ENCODE peak calls at places on chromosomes 6 and 20, in four cellular contexts. One of them, this sample, is unnamed.
A peak's percentile ranks its signal among the peaks of the same experiment; 100 is the strongest.

GRCh38 chr20:37528442-37529213 is 952 bp upstream of the BLCAP start:
- DNase-seq in GM03348: no peak
- DNase-seq in mucosa of gallbladder: no peak
- DNase-seq in stimulated activated CD4-positive, alpha-beta T cell treated with anti-CD3 and anti-CD28 coated beads, Interleukin-4, amount 100 ng/mL, for 48 hours: no peak
- DNase-seq in this sample: no peak

GRCh38 chr20:62151225-62151624 is 7.7 kb downstream of the SS18L1 start:
- DNase-seq in GM03348: no peak
- DNase-seq in mucosa of gallbladder: no peak
- DNase-seq in stimulated activated CD4-positive, alpha-beta T cell treated with anti-CD3 and anti-CD28 coated beads, Interleukin-4, amount 100 ng/mL, for 48 hours: no peak
- DNase-seq in this sample: no peak

GRCh38 chr6:138250513-138251247 is 32.4 kb upstream of the PBOV1 start:
- DNase-seq in GM03348: peak; percentile 64
- DNase-seq in mucosa of gallbladder: peak; percentile 66
- DNase-seq in stimulated activated CD4-positive, alpha-beta T cell treated with anti-CD3 and anti-CD28 coated beads, Interleukin-4, amount 100 ng/mL, for 48 hours: no peak
- DNase-seq in this sample: no peak

GRCh38 chr6:168524644-168525043 is 83.7 kb downstream of the SMOC2 start:
- DNase-seq in GM03348: no peak
- DNase-seq in mucosa of gallbladder: no peak
- DNase-seq in stimulated activated CD4-positive, alpha-beta T cell treated with anti-CD3 and anti-CD28 coated beads, Interleukin-4, amount 100 ng/mL, for 48 hours: no peak
- DNase-seq in this sample: no peak

GRCh38 chr6:122530440-122531046 is 58.9 kb upstream of the SERINC1 start:
- DNase-seq in GM03348: peak; percentile 70
- DNase-seq in mucosa of gallbladder: peak; percentile 75
- DNase-seq in stimulated activated CD4-positive, alpha-beta T cell treated with anti-CD3 and anti-CD28 coated beads, Interleukin-4, amount 100 ng/mL, for 48 hours: peak; percentile 1
- DNase-seq in this sample: peak; percentile 26

GRCh38 chr6:151269318-151269995 is 29.7 kb downstream of the AKAP12 start:
- DNase-seq in GM03348: peak; percentile 84
- DNase-seq in mucosa of gallbladder: no peak
- DNase-seq in stimulated activated CD4-positive, alpha-beta T cell treated with anti-CD3 and anti-CD28 coated beads, Interleukin-4, amount 100 ng/mL, for 48 hours: no peak
- DNase-seq in this sample: no peak

GRCh38 chr6:127811939-127812338 is 88.9 kb downstream of the THEMIS start:
- DNase-seq in GM03348: no peak
- DNase-seq in mucosa of gallbladder: no peak
- DNase-seq in stimulated activated CD4-positive, alpha-beta T cell treated with anti-CD3 and anti-CD28 coated beads, Interleukin-4, amount 100 ng/mL, for 48 hours: no peak
- DNase-seq in this sample: no peak

GRCh38 chr20:63645218-63645617 is 8.0 kb downstream of the STMN3 start:
- DNase-seq in GM03348: no peak
- DNase-seq in mucosa of gallbladder: no peak
- DNase-seq in stimulated activated CD4-positive, alpha-beta T cell treated with anti-CD3 and anti-CD28 coated beads, Interleukin-4, amount 100 ng/mL, for 48 hours: no peak
- DNase-seq in this sample: no peak

GRCh38 chr6:47438481-47439347 is 38.9 kb upstream of the CD2AP start:
- DNase-seq in GM03348: no peak
- DNase-seq in mucosa of gallbladder: no peak
- DNase-seq in stimulated activated CD4-positive, alpha-beta T cell treated with anti-CD3 and anti-CD28 coated beads, Interleukin-4, amount 100 ng/mL, for 48 hours: no peak
- DNase-seq in this sample: no peak

GRCh38 chr6:159720708-159721107 is 6.6 kb upstream of the WTAP start:
- DNase-seq in GM03348: peak; percentile 18
- DNase-seq in mucosa of gallbladder: peak; percentile 36
- DNase-seq in stimulated activated CD4-positive, alpha-beta T cell treated with anti-CD3 and anti-CD28 coated beads, Interleukin-4, amount 100 ng/mL, for 48 hours: no peak
- DNase-seq in this sample: no peak

GRCh38 chr6:111469543-111469942 is 13.5 kb downstream of the REV3L start:
- DNase-seq in GM03348: no peak
- DNase-seq in mucosa of gallbladder: no peak
- DNase-seq in stimulated activated CD4-positive, alpha-beta T cell treated with anti-CD3 and anti-CD28 coated beads, Interleukin-4, amount 100 ng/mL, for 48 hours: no peak
- DNase-seq in this sample: no peak

GRCh38 chr6:18388942-18389341 is 1.8 kb downstream of the RNF144B start:
- DNase-seq in GM03348: peak; percentile 68
- DNase-seq in mucosa of gallbladder: no peak
- DNase-seq in stimulated activated CD4-positive, alpha-beta T cell treated with anti-CD3 and anti-CD28 coated beads, Interleukin-4, amount 100 ng/mL, for 48 hours: no peak
- DNase-seq in this sample: peak; percentile 54

GRCh38 chr20:50848341-50848808 is 53.5 kb downstream of the BCAS4 start:
- DNase-seq in GM03348: peak; percentile 23
- DNase-seq in mucosa of gallbladder: peak; percentile 34
- DNase-seq in stimulated activated CD4-positive, alpha-beta T cell treated with anti-CD3 and anti-CD28 coated beads, Interleukin-4, amount 100 ng/mL, for 48 hours: no peak
- DNase-seq in this sample: no peak

GRCh38 chr6:170027111-170028043 is 263.5 kb downstream of the DLL1 start:
- DNase-seq in GM03348: no peak
- DNase-seq in mucosa of gallbladder: no peak
- DNase-seq in stimulated activated CD4-positive, alpha-beta T cell treated with anti-CD3 and anti-CD28 coated beads, Interleukin-4, amount 100 ng/mL, for 48 hours: no peak
- DNase-seq in this sample: no peak

GRCh38 chr6:22025468-22026159 is 271.2 kb downstream of the PRL start:
- DNase-seq in GM03348: peak; percentile 71
- DNase-seq in mucosa of gallbladder: peak; percentile 19
- DNase-seq in stimulated activated CD4-positive, alpha-beta T cell treated with anti-CD3 and anti-CD28 coated beads, Interleukin-4, amount 100 ng/mL, for 48 hours: no peak
- DNase-seq in this sample: peak; percentile 26

GRCh38 chr6:42791706-42792320 is 10.0 kb downstream of the BICRAL start:
- DNase-seq in GM03348: no peak
- DNase-seq in mucosa of gallbladder: no peak
- DNase-seq in stimulated activated CD4-positive, alpha-beta T cell treated with anti-CD3 and anti-CD28 coated beads, Interleukin-4, amount 100 ng/mL, for 48 hours: no peak
- DNase-seq in this sample: no peak

GRCh38 chr6:65410309-65410708 is 296.7 kb downstream of the EYS start:
- DNase-seq in GM03348: no peak
- DNase-seq in mucosa of gallbladder: no peak
- DNase-seq in stimulated activated CD4-positive, alpha-beta T cell treated with anti-CD3 and anti-CD28 coated beads, Interleukin-4, amount 100 ng/mL, for 48 hours: no peak
- DNase-seq in this sample: no peak

GRCh38 chr6:118912646-118913045 is 18.7 kb downstream of the ASF1A start:
- DNase-seq in GM03348: no peak
- DNase-seq in mucosa of gallbladder: no peak
- DNase-seq in stimulated activated CD4-positive, alpha-beta T cell treated with anti-CD3 and anti-CD28 coated beads, Interleukin-4, amount 100 ng/mL, for 48 hours: no peak
- DNase-seq in this sample: no peak

GRCh38 chr20:64080013-64080812 is at the start of gene OPRL1:
- DNase-seq in GM03348: no peak
- DNase-seq in mucosa of gallbladder: no peak
- DNase-seq in stimulated activated CD4-positive, alpha-beta T cell treated with anti-CD3 and anti-CD28 coated beads, Interleukin-4, amount 100 ng/mL, for 48 hours: no peak
- DNase-seq in this sample: no peak

GRCh38 chr6:148021715-148022114 is 320.9 kb upstream of the SASH1 start:
- DNase-seq in GM03348: no peak
- DNase-seq in mucosa of gallbladder: no peak
- DNase-seq in stimulated activated CD4-positive, alpha-beta T cell treated with anti-CD3 and anti-CD28 coated beads, Interleukin-4, amount 100 ng/mL, for 48 hours: no peak
- DNase-seq in this sample: no peak

GRCh38 chr6:154302111-154302752 is 54.4 kb downstream of the IPCEF1 start:
- DNase-seq in GM03348: peak; percentile 24
- DNase-seq in mucosa of gallbladder: no peak
- DNase-seq in stimulated activated CD4-positive, alpha-beta T cell treated with anti-CD3 and anti-CD28 coated beads, Interleukin-4, amount 100 ng/mL, for 48 hours: no peak
- DNase-seq in this sample: peak; percentile 62

GRCh38 chr6:1538810-1539482 is 70.8 kb upstream of the FOXC1 start:
- DNase-seq in GM03348: peak; percentile 13
- DNase-seq in mucosa of gallbladder: no peak
- DNase-seq in stimulated activated CD4-positive, alpha-beta T cell treated with anti-CD3 and anti-CD28 coated beads, Interleukin-4, amount 100 ng/mL, for 48 hours: no peak
- DNase-seq in this sample: no peak

GRCh38 chr6:18978330-18979128 is 591.4 kb downstream of the RNF144B start:
- DNase-seq in GM03348: no peak
- DNase-seq in mucosa of gallbladder: peak; percentile 29
- DNase-seq in stimulated activated CD4-positive, alpha-beta T cell treated with anti-CD3 and anti-CD28 coated beads, Interleukin-4, amount 100 ng/mL, for 48 hours: no peak
- DNase-seq in this sample: no peak

GRCh38 chr6:4848382-4849068 is 72.3 kb downstream of the CDYL start:
- DNase-seq in GM03348: no peak
- DNase-seq in mucosa of gallbladder: no peak
- DNase-seq in stimulated activated CD4-positive, alpha-beta T cell treated with anti-CD3 and anti-CD28 coated beads, Interleukin-4, amount 100 ng/mL, for 48 hours: no peak
- DNase-seq in this sample: peak; percentile 37

GRCh38 chr6:116419069-116419468 is 42.1 kb upstream of the CALHM6 start:
- DNase-seq in GM03348: no peak
- DNase-seq in mucosa of gallbladder: no peak
- DNase-seq in stimulated activated CD4-positive, alpha-beta T cell treated with anti-CD3 and anti-CD28 coated beads, Interleukin-4, amount 100 ng/mL, for 48 hours: no peak
- DNase-seq in this sample: no peak

GRCh38 chr20:40777653-40778052 is 88.6 kb upstream of the MAFB start:
- DNase-seq in GM03348: no peak
- DNase-seq in mucosa of gallbladder: no peak
- DNase-seq in stimulated activated CD4-positive, alpha-beta T cell treated with anti-CD3 and anti-CD28 coated beads, Interleukin-4, amount 100 ng/mL, for 48 hours: no peak
- DNase-seq in this sample: no peak

This sample was measured in hepatic stellate cell.